ENCODE peak calls at places on chromosomes 13 and 19, in seven cellular contexts. W, S, N, R, X, J and L are unnamed samples.

GRCh38 chr13:26708007-26708297 is 52.6 kb downstream of the GPR12 start:
- DNase-seq in R (no peak), X (no peak), J (no peak), N (no peak), W (no peak), S (no peak), L (no peak)

GRCh38 chr19:43759515-43759914 is 4.8 kb upstream of the SMG9 start:
- DNase-seq in S (peak), W (peak), N (no peak), X (no peak), J (peak), R (no peak), L (no peak)

GRCh38 chr13:28819748-28820098 is 416 bp upstream of the MTUS2 start:
- DNase-seq in J (no peak), W (peak), X (no peak), R (peak), S (peak), N (peak), L (peak)

GRCh38 chr13:112814905-112815585 is 125.2 kb downstream of the ATP11A start:
- DNase-seq in W (no peak), R (no peak), S (peak), J (no peak), N (no peak), X (no peak), L (peak)

GRCh38 chr19:18107235-18108083 is 9.9 kb downstream of the MAST3 start:
- DNase-seq in J (no peak), R (no peak), N (no peak), X (no peak), S (no peak), W (no peak), L (no peak)

GRCh38 chr13:88601949-88602348 is 930.8 kb downstream of the SLITRK5 start:
- DNase-seq in S (no peak), X (no peak), R (no peak), J (no peak), N (no peak), W (no peak), L (no peak)

GRCh38 chr19:18741124-18741493 is 50.0 kb downstream of the COMP start:
- DNase-seq in S (no peak), J (no peak), X (no peak), N (no peak), W (no peak), R (no peak), L (no peak)

GRCh38 chr13:33649212-33649917 is 168.6 kb upstream of the RFC3 start:
- DNase-seq in S (peak), R (no peak), X (no peak), J (no peak), W (peak), N (no peak), L (no peak)

GRCh38 chr13:97141564-97142005 is 80.5 kb upstream of the MBNL2 start:
- DNase-seq in X (no peak), J (peak), S (peak), W (peak), N (peak), R (peak), L (peak)

GRCh38 chr19:10112037-10112751 is 701 bp downstream of the P2RY11 start:
- DNase-seq in R (no peak), S (peak), X (no peak), J (no peak), N (no peak), W (no peak), L (no peak)

GRCh38 chr19:55304279-55304978 is 20.6 kb downstream of the BRSK1 start:
- DNase-seq in S (peak), J (no peak), X (no peak), R (no peak), W (peak), N (peak), L (no peak)

GRCh38 chr19:6127716-6128335 is 7.6 kb upstream of the ACSBG2 start:
- DNase-seq in J (no peak), X (no peak), S (peak), W (peak), N (no peak), R (no peak), L (no peak)

GRCh38 chr19:8515317-8515716 is 1.4 kb upstream of the ZNF414 start:
- DNase-seq in R (no peak), S (no peak), J (no peak), W (peak), X (no peak), N (no peak), L (no peak)

GRCh38 chr19:28319918-28320317 is 893.0 kb downstream of the UQCRFS1 start:
- DNase-seq in S (no peak), W (no peak), N (no peak), X (no peak), R (no peak), J (no peak), L (no peak)

GRCh38 chr19:42288411-42288810 is 13.5 kb upstream of the PRR19 start:
- DNase-seq in X (no peak), J (no peak), R (no peak), S (no peak), N (no peak), W (no peak), L (no peak)

GRCh38 chr19:42289556-42290041 is 12.3 kb upstream of the PRR19 start:
- DNase-seq in W (no peak), X (no peak), S (no peak), R (no peak), J (no peak), N (no peak), L (no peak)

GRCh38 chr19:42290136-42290522 is 11.8 kb upstream of the PRR19 start:
- DNase-seq in S (no peak), R (no peak), J (no peak), W (no peak), N (no peak), X (no peak), L (no peak)

GRCh38 chr19:42287826-42288107 is 14.2 kb upstream of the PRR19 start:
- DNase-seq in J (no peak), S (no peak), W (no peak), N (no peak), X (no peak), R (no peak), L (no peak)

GRCh38 chr19:42288881-42289555 is 12.9 kb upstream of the PRR19 start:
- DNase-seq in X (no peak), N (no peak), J (no peak), R (peak), S (no peak), W (no peak), L (no peak)
- TF ChIP-seq CTCF in X (no peak), N (no peak), J (no peak), R (no peak), S (no peak), W (no peak), L (no peak)

DNA sequence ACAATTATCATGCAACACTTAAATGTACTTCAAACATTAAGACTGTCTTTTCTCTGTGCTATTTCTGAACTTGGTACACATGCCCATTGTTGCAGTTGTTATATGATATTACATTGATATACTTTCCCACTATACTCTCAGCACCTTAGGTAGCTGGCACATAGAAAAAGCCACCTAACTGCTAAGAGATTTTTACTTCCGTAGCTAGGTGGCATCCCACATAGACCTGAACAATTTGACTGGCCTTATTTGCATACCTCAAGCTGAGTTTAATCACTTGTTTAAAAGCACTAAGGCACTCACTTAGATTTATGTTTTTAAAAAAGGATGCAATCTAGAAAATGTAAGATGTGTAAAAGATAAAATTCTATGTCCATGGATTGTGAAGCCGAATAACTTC is 194.2 kb downstream of the POU4F1 start:
- DNase-seq in X (no peak), J (no peak), S (no peak), N (no peak), R (no peak), W (no peak), L (no peak)
- TF ChIP-seq CTCF in X (no peak), J (no peak), S (no peak), N (no peak), R (no peak), W (no peak), L (no peak)

GRCh38 chr13:40780822-40781401 is 8.5 kb upstream of the SLC25A15 start:
- DNase-seq in W (no peak), S (peak), J (peak), X (no peak), R (no peak), N (no peak), L (no peak)
- TF ChIP-seq CTCF in W (no peak), S (no peak), J (peak), X (no peak), R (no peak), N (no peak), L (no peak)

GRCh38 chr19:45553464-45553863 is 31.1 kb downstream of the OPA3 start:
- DNase-seq in R (no peak), X (no peak), W (no peak), J (no peak), N (no peak), S (no peak), L (peak)
- TF ChIP-seq CTCF in R (no peak), X (no peak), W (no peak), J (no peak), N (no peak), S (no peak), L (no peak)